ENCODE peak calls at places on chromosome 2, in four cellular contexts. One of them, this sample, is unnamed.

GRCh38 chr2:117972466-117973123 is 41.3 kb downstream of the CCDC93 start:
- DNase-seq in GM04504: no peak
- DNase-seq in endothelial cell of umbilical vein: no peak
- DNase-seq in C1 segment of cervical spinal cord: no peak
- DNase-seq in this sample: no peak

GRCh38 chr2:3523551-3524041 is 4.3 kb upstream of the ADI1 start:
- DNase-seq in GM04504: no peak
- DNase-seq in endothelial cell of umbilical vein: peak
- DNase-seq in C1 segment of cervical spinal cord: no peak
- DNase-seq in this sample: peak

GRCh38 chr2:98654702-98655488 is 46.5 kb downstream of the UNC50 start:
- DNase-seq in GM04504: no peak
- DNase-seq in endothelial cell of umbilical vein: peak
- DNase-seq in C1 segment of cervical spinal cord: no peak
- DNase-seq in this sample: no peak

GRCh38 chr2:15940661-15941482 is 522 bp downstream of the MYCN start:
- DNase-seq in GM04504: no peak
- DNase-seq in endothelial cell of umbilical vein: peak
- DNase-seq in C1 segment of cervical spinal cord: peak
- DNase-seq in this sample: no peak

GRCh38 chr2:207617011-207617671 is 8.1 kb downstream of the METTL21A start:
- DNase-seq in GM04504: peak
- DNase-seq in endothelial cell of umbilical vein: peak
- DNase-seq in C1 segment of cervical spinal cord: no peak
- DNase-seq in this sample: peak

GRCh38 chr2:198657520-198658121 is 800.1 kb downstream of the SATB2 start:
- DNase-seq in GM04504: no peak
- DNase-seq in endothelial cell of umbilical vein: peak
- DNase-seq in C1 segment of cervical spinal cord: no peak
- DNase-seq in this sample: no peak

GRCh38 chr2:47687856-47688255 is 95.1 kb upstream of the MSH6 start:
- DNase-seq in GM04504: no peak
- DNase-seq in endothelial cell of umbilical vein: no peak
- DNase-seq in C1 segment of cervical spinal cord: no peak
- DNase-seq in this sample: no peak

GRCh38 chr2:28296243-28296642 is 96.4 kb upstream of the FOSL2 start:
- DNase-seq in GM04504: no peak
- DNase-seq in endothelial cell of umbilical vein: no peak
- DNase-seq in C1 segment of cervical spinal cord: no peak
- DNase-seq in this sample: no peak

GRCh38 chr2:221467610-221468009 is 104.5 kb downstream of the EPHA4 start:
- DNase-seq in GM04504: no peak
- DNase-seq in endothelial cell of umbilical vein: peak
- DNase-seq in C1 segment of cervical spinal cord: no peak
- DNase-seq in this sample: no peak

GRCh38 chr2:105256431-105257047 is 15.0 kb downstream of the GPR45 start:
- DNase-seq in GM04504: no peak
- DNase-seq in endothelial cell of umbilical vein: no peak
- DNase-seq in C1 segment of cervical spinal cord: no peak
- DNase-seq in this sample: no peak